ENCODE peak calls at places on chromosomes 3 and 15, in ten cellular contexts. S, N, P, C, V, X, O, K, J and T are unnamed samples.

GRCh38 chr3:150286390-150287147 is 121.5 kb upstream of the TSC22D2 start:
- DNase-seq in S (peak), C (no peak), N (no peak), P (peak), V (no peak), J (peak), K (peak), O (peak), X (peak), T (no peak)

GRCh38 chr3:190003730-190004129 is 117.0 kb downstream of the P3H2 start:
- DNase-seq in P (no peak), O (peak), K (no peak), V (peak), S (peak), N (peak), J (no peak), X (peak), C (no peak), T (peak)

GRCh38 chr15:70859998-70860397 is 6.0 kb upstream of the LARP6 start:
- DNase-seq in C (no peak), V (no peak), O (no peak), K (no peak), P (no peak), N (no peak), S (no peak), J (no peak), X (no peak), T (no peak)

GRCh38 chr3:11136871-11137626 is 17.2 kb upstream of the HRH1 start:
- DNase-seq in S (peak), C (no peak), J (peak), V (peak), X (peak), P (no peak), K (no peak), N (peak), O (peak), T (peak)

GRCh38 chr3:159441279-159441678 is 547.4 kb upstream of the IL12A start:
- DNase-seq in V (no peak), X (no peak), O (no peak), N (no peak), K (no peak), P (no peak), S (no peak), J (no peak), C (no peak), T (no peak)

GRCh38 chr3:141875893-141876380 is 506 bp upstream of the ATP1B3 start:
- DNase-seq in O (peak), J (peak), K (peak), P (peak), C (peak), N (no peak), S (peak), X (peak), V (no peak), T (peak)

GRCh38 chr15:96460106-96460505 is 129.6 kb downstream of the NR2F2 start:
- DNase-seq in S (no peak), V (peak), O (no peak), X (no peak), C (no peak), K (no peak), P (no peak), N (no peak), J (no peak), T (no peak)

GRCh38 chr3:148246286-148246685 is 451.4 kb upstream of the AGTR1 start:
- DNase-seq in C (no peak), S (no peak), V (no peak), N (no peak), O (no peak), K (no peak), P (no peak), J (no peak), X (no peak), T (no peak)

GRCh38 chr3:193474446-193474845 is 80.2 kb downstream of the ATP13A4 start:
- DNase-seq in J (no peak), K (no peak), X (no peak), V (no peak), O (no peak), P (no peak), S (no peak), N (no peak), C (no peak), T (no peak)

GRCh38 chr3:71395927-71396695 is 187.4 kb downstream of the FOXP1 start:
- DNase-seq in J (no peak), O (no peak), V (no peak), C (no peak), P (no peak), X (peak), S (peak), N (peak), K (no peak), T (no peak)

GRCh38 chr3:124064050-124064449 is 72.1 kb upstream of the ROPN1 start:
- DNase-seq in C (no peak), O (no peak), J (no peak), V (no peak), P (no peak), X (no peak), S (no peak), K (no peak), N (no peak), T (no peak)

GRCh38 chr3:35392187-35392586 is 247.1 kb upstream of the ARPP21 start:
- DNase-seq in S (no peak), J (no peak), O (no peak), C (no peak), P (no peak), X (no peak), K (no peak), N (no peak), V (no peak), T (no peak)

GRCh38 chr3:126340943-126341754 is 16.1 kb downstream of the KLF15 start:
- DNase-seq in N (no peak), X (no peak), C (no peak), J (no peak), O (peak), S (no peak), K (no peak), P (no peak), V (no peak), T (no peak)